ENCODE peak calls at places on chromosomes 6 and 20, in eight cellular contexts. S is sigmoid colon, G is NT2/D1, K is uterus, Q is endothelial cell of umbilical vein, Y is upper lobe of right lung, A is heart right ventricle, Z is cardiac muscle cell. P is an unnamed sample. For H3K4me1, the result is how much of the 10 kb centered on the place peaks cover.

GRCh38 chr6:37830225-37830624 is 10.7 kb downstream of the ZFAND3 start:
- DNase-seq in Y (no peak), G (no peak), Q (no peak), A (no peak), K (no peak), Z (no peak), S (no peak), P (no peak)

GRCh38 chr6:35359744-35360348 is 17.5 kb downstream of the PPARD start:
- DNase-seq in Y (no peak), K (no peak), A (peak), G (no peak), S (peak), Q (no peak), Z (peak), P (peak)

GRCh38 chr20:13784271-13784892 is 337 bp downstream of the ESF1 start:
- DNase-seq in A (no peak), S (no peak), Y (no peak), Z (no peak), Q (no peak), K (no peak), G (no peak), P (peak)

GRCh38 chr6:24229694-24230093 is 103.7 kb downstream of the NRSN1 start:
- DNase-seq in Q (no peak), Z (no peak), K (no peak), Y (no peak), A (no peak), S (no peak), G (no peak), P (no peak)

GRCh38 chr6:161618816-161619454 is 345.1 kb upstream of the AGPAT4 start:
- DNase-seq in Q (no peak), A (no peak), Z (peak), G (peak), S (no peak), K (no peak), Y (no peak), P (no peak)

GRCh38 chr20:15075586-15075985 is 738.2 kb upstream of the FLRT3 start:
- DNase-seq in Q (no peak), Y (no peak), K (no peak), S (no peak), G (no peak), Z (no peak), A (no peak), P (no peak)

GRCh38 chr6:8441452-8441851 is 6.1 kb upstream of the SLC35B3 start:
- DNase-seq in S (no peak), Z (no peak), K (no peak), Y (no peak), Q (no peak), A (no peak), G (no peak), P (no peak)

GRCh38 chr6:81909981-81910910 is 157.8 kb upstream of the TENT5A start:
- DNase-seq in K (no peak), A (no peak), Z (peak), G (no peak), Y (no peak), S (no peak), Q (no peak), P (no peak)

GRCh38 chr6:99512033-99512432 is 3.2 kb downstream of the USP45 start:
- DNase-seq in A (no peak), Z (no peak), Y (no peak), K (no peak), G (no peak), S (no peak), Q (no peak), P (no peak)

GRCh38 chr6:114061116-114061515 is 90.2 kb upstream of the HDAC2 start:
- DNase-seq in S (no peak), K (no peak), Y (no peak), Z (no peak), Q (no peak), G (no peak), A (no peak), P (no peak)

GRCh38 chr20:5297280-5298004 is 19.3 kb downstream of the PROKR2 start:
- DNase-seq in Z (peak), G (no peak), S (no peak), Q (no peak), A (no peak), K (no peak), Y (no peak), P (no peak)

GRCh38 chr6:144286503-144287393 is 1.6 kb downstream of the UTRN start:
- DNase-seq in K (peak), Z (peak), Q (peak), S (peak), G (no peak), Y (peak), A (peak), P (peak)

GRCh38 chr6:157229733-157230132 is 93.6 kb downstream of the TMEM242 start:
- DNase-seq in A (no peak), K (no peak), G (no peak), Y (peak), Z (no peak), Q (no peak), S (peak), P (no peak)

GRCh38 chr6:158765509-158766068 is 53.6 kb downstream of the EZR start:
- DNase-seq in Q (no peak), A (no peak), Z (no peak), G (no peak), S (peak), K (no peak), Y (no peak), P (no peak)

GRCh38 chr20:5529331-5530142 is 212.8 kb upstream of the PROKR2 start:
- DNase-seq in Z (peak), A (peak), G (peak), K (peak), S (peak), Y (peak), Q (peak), P (peak)

GRCh38 chr6:138806889-138807288 is 11.0 kb downstream of the ECT2L start:
- DNase-seq in G (no peak), A (no peak), Q (no peak), Z (no peak), Y (no peak), K (no peak), S (no peak), P (no peak)

GRCh38 chr20:3871549-3872265 is 17.5 kb upstream of the PANK2 start:
- DNase-seq in S (no peak), K (no peak), Q (no peak), G (no peak), Y (no peak), Z (no peak), A (no peak), P (no peak)

GRCh38 chr6:98985391-98985790 is 37.6 kb upstream of the FBXL4 start:
- DNase-seq in S (no peak), G (no peak), K (no peak), Z (no peak), Y (no peak), A (no peak), Q (no peak), P (no peak)

GRCh38 chr6:163738725-163739124 is 324.2 kb downstream of the QKI start:
- DNase-seq in G (no peak), Q (no peak), K (no peak), S (no peak), Y (no peak), A (no peak), Z (no peak), P (no peak)

GRCh38 chr20:9999660-10000059 is 35.1 kb upstream of the ANKEF1 start:
- DNase-seq in A (no peak), K (no peak), Z (no peak), Q (no peak), S (no peak), G (no peak), Y (no peak), P (no peak)

GRCh38 chr6:116633685-116634084 is 17.4 kb downstream of the RSPH4A start:
- DNase-seq in Y (no peak), A (no peak), Q (no peak), Z (no peak), K (no peak), G (no peak), S (no peak), P (no peak)

GRCh38 chr6:163605388-163606097 is 191.0 kb downstream of the QKI start:
- DNase-seq in G (no peak), A (no peak), K (no peak), Z (no peak), Y (no peak), S (no peak), Q (no peak), P (no peak)

GRCh38 chr20:32189691-32190607 is 17.6 kb downstream of the PLAGL2 start:
- DNase-seq in K (peak), Q (peak), Y (peak), S (peak), G (peak), A (peak), Z (peak), P (peak)

GRCh38 chr6:79574636-79575035 is 37.4 kb upstream of the LCA5 start:
- DNase-seq in Z (peak), Q (peak), G (peak), K (no peak), S (no peak), A (no peak), Y (no peak), P (no peak)

GRCh38 chr6:82040405-82041221 is 206.9 kb downstream of the IBTK start:
- DNase-seq in Q (peak), Y (no peak), Z (peak), K (peak), A (no peak), S (no peak), G (peak), P (no peak)

GRCh38 chr6:36612101-36612625 is 18.0 kb downstream of the SRSF3 start:
- DNase-seq in Z (no peak), K (no peak), A (no peak), S (peak), Y (no peak), Q (no peak), G (no peak), P (peak)

GRCh38 chr6:136466789-136467585 is 83.2 kb downstream of the MAP7 start:
- DNase-seq in S (no peak), G (no peak), K (no peak), Q (no peak), Y (no peak), A (no peak), Z (no peak), P (no peak)

GRCh38 chr20:35497780-35498189 is 31.7 kb downstream of the C20orf173 start:
- DNase-seq in A (peak), Z (peak), Q (no peak), Y (peak), S (peak), K (peak), G (no peak), P (no peak)

GRCh38 chr20:62686869-62687830 is 21.5 kb upstream of the NTSR1 start:
- DNase-seq in A (no peak), Y (no peak), Z (no peak), G (no peak), Q (no peak), K (no peak), S (no peak), P (no peak)

GRCh38 chr20:48697845-48698491 is 129.8 kb downstream of the PREX1 start:
- DNase-seq in A (peak), K (no peak), Z (peak), G (no peak), Q (peak), Y (peak), S (peak), P (peak)

GRCh38 chr6:115190534-115190933 is 847.7 kb upstream of the HS3ST5 start:
- DNase-seq in S (no peak), A (no peak), K (no peak), G (no peak), Q (no peak), Y (no peak), Z (no peak), P (no peak)

GRCh38 chr6:7138111-7138510 is 30.4 kb downstream of the RREB1 start:
- DNase-seq in Z (no peak), Y (no peak), Q (no peak), A (no peak), G (no peak), S (no peak), K (no peak), P (no peak)

GRCh38 chr6:7138921-7139358 is 31.2 kb downstream of the RREB1 start:
- DNase-seq in A (no peak), K (no peak), Y (no peak), Q (no peak), G (no peak), S (no peak), Z (no peak), P (peak)

GRCh38 chr6:7140631-7141366 is 33.0 kb downstream of the RREB1 start:
- DNase-seq in Y (peak), Q (peak), S (peak), K (peak), G (no peak), Z (peak), A (peak), P (peak)

GRCh38 chr6:7142228-7142801 is 34.6 kb downstream of the RREB1 start:
- DNase-seq in S (no peak), Y (no peak), Z (no peak), K (no peak), A (no peak), Q (no peak), G (no peak), P (peak)

GRCh38 chr6:7139835-7140470 is 32.2 kb downstream of the RREB1 start:
- DNase-seq in Y (no peak), K (no peak), A (no peak), Q (no peak), Z (no peak), G (no peak), S (no peak), P (no peak)
- H3K4me1 ChIP-seq in Y (half or more), K (under half), A (half or more), Q (under half), Z (half or more), G (under half), S (under half), P (under half)

GRCh38 chr6:11211235-11211634 is 21.2 kb downstream of the NEDD9 start:
- DNase-seq in Y (no peak), Z (peak), Q (peak), S (no peak), A (no peak), G (no peak), K (no peak), P (no peak)
- H3K4me1 ChIP-seq in Y (half or more), Z (half or more), Q (half or more), S (half or more), A (half or more), G (under half), K (under half), P (under half)

GRCh38 chr20:22940350-22940749 is 94.8 kb upstream of the SSTR4 start:
- DNase-seq in Z (no peak), Y (no peak), G (no peak), A (no peak), S (no peak), Q (no peak), K (no peak), P (no peak)

GRCh38 chr20:22939181-22939580 is 95.9 kb upstream of the SSTR4 start:
- DNase-seq in Y (no peak), Q (no peak), Z (no peak), S (no peak), A (no peak), G (no peak), K (no peak), P (no peak)

GRCh38 chr20:22942742-22943141 is 92.4 kb upstream of the SSTR4 start:
- DNase-seq in K (no peak), A (no peak), G (no peak), Y (no peak), S (no peak), Q (no peak), Z (no peak), P (no peak)

GRCh38 chr20:22944062-22944461 is 91.0 kb upstream of the SSTR4 start:
- DNase-seq in Z (peak), Y (no peak), K (no peak), Q (no peak), G (no peak), S (no peak), A (no peak), P (no peak)

GRCh38 chr20:22941550-22941949 is 93.6 kb upstream of the SSTR4 start:
- DNase-seq in G (no peak), A (no peak), S (no peak), Q (no peak), Z (no peak), Y (no peak), K (no peak), P (no peak)
- H3K4me1 ChIP-seq in G (under half), A (under half), S (under half), Q (under half), Z (under half), Y (under half), K (under half), P (under half)

DNA sequence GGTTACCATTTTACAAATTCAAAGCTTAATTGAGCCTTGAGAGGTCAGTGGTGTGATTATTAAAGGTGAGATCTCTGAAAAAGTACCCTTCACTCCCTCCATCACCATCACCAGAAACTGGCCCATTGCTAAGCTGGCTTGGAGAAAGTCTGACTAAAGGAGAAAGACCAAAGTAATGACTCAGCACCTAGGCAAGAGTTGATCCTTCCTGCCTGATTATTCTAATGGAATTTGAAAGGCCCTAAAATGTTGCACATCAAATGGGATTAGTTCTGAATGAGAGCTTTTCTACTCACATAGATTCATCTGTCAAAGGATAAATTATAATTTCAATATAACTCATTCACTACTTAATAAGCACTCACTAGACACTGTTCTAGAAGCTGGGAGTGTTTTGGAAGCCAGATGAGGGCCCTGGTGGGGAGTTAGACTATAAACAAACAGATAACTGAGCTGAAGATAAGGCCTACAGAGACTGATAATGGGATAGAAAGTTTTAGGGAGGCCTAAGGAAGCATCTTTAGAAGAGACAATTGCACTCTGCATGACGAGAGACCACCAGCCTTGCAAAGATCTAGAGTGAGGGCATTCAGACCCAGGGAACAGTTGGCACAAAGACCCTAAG is 366.7 kb downstream of the SYNE1 start:
- DNase-seq in Y (no peak), G (no peak), Z (peak), Q (no peak), A (no peak), K (no peak), S (no peak), P (no peak)
- H3K4me1 ChIP-seq in Y (under half), G (under half), Z (under half), Q (under half), A (half or more), K (under half), S (half or more), P (under half)

GRCh38 chr6:87588756-87589407 is 905 bp downstream of the RARS2 start:
- DNase-seq in A (no peak), G (no peak), S (no peak), Z (no peak), K (no peak), Y (no peak), Q (no peak), P (no peak)
- H3K4me1 ChIP-seq in A (under half), G (under half), S (under half), Z (under half), K (under half), Y (under half), Q (under half), P (under half)

DNA sequence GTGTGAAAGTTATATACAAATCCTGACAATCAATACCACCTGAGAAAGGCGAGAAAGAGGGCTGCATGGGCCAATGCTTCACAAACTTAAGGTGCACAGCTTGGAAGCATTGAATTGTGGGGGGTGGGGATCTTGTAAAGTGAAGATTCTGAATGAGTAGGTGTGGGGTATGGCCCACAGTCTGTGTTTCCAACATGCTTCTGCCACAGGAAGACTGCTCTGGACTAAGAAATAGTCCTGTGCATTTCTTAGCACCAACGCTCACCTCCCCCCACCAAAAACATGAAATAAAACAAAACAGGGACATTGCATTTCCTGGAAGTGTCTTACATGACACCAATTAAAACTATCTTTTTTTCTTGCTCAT is 21.9 kb upstream of the TRAM2 start:
- DNase-seq in K (no peak), Y (no peak), A (no peak), G (no peak), S (no peak), Z (no peak), Q (no peak), P (no peak)
- H3K4me1 ChIP-seq in K (under half), Y (under half), A (under half), G (under half), S (under half), Z (under half), Q (under half), P (under half)